ENCODE peak calls at places on chromosomes 3 and 15, in four cellular contexts. M, I, J and N are unnamed samples.

GRCh38 chr3:73148653-73149052 is 87.2 kb downstream of the EBLN2 start:
- DNase-seq in M (no peak), I (no peak), J (no peak), N (no peak)

GRCh38 chr15:64938192-64938591 is 26.5 kb downstream of the ANKDD1A start:
- DNase-seq in I (no peak), J (no peak), M (no peak), N (no peak)

GRCh38 chr3:128334086-128334650 is 132.5 kb downstream of the DNAJB8 start:
- DNase-seq in J (no peak), M (no peak), I (no peak), N (no peak)

GRCh38 chr3:113697192-113698090 is 999 bp upstream of the USF3 start:
- DNase-seq in I (no peak), M (peak; percentile 60), J (peak; percentile 43), N (peak; percentile 33)

GRCh38 chr3:168002786-168003368 is 92.8 kb downstream of the GOLIM4 start:
- DNase-seq in M (peak; percentile 70), I (no peak), J (no peak), N (peak; percentile 42)

GRCh38 chr15:99123706-99124451 is 19.0 kb downstream of the SYNM start:
- DNase-seq in J (peak; percentile 88), M (peak; percentile 69), I (peak; percentile 97), N (peak; percentile 77)

GRCh38 chr15:45441686-45442085 is 63.3 kb upstream of the GATM start:
- DNase-seq in I (no peak), J (no peak), M (peak; percentile 82), N (peak; percentile 77)

GRCh38 chr15:85837011-85837433 is 42.3 kb upstream of the KLHL25 start:
- DNase-seq in I (no peak), M (peak; percentile 82), J (no peak), N (peak; percentile 67)

GRCh38 chr15:75508741-75509532 is 57.4 kb upstream of the SIN3A start:
- DNase-seq in J (no peak), I (no peak), M (no peak), N (no peak)

GRCh38 chr3:55668359-55668758 is 181.3 kb upstream of the WNT5A start:
- DNase-seq in J (no peak), M (no peak), I (no peak), N (no peak)

GRCh38 chr15:95690631-95691340 is 639.7 kb upstream of the NR2F2 start:
- DNase-seq in M (no peak), J (no peak), I (no peak), N (no peak)

GRCh38 chr15:90946538-90946937 is 8.1 kb upstream of the RCCD1 start:
- DNase-seq in M (no peak), J (no peak), I (peak; percentile 84), N (no peak)
- H3K36me3 ChIP-seq in M (peaks cover 26% of the 10 kb centered on the region), J (peaks cover 15% of the 10 kb centered on the region), I (no peaks in the 10 kb centered on the region), N (peaks cover 37% of the 10 kb centered on the region)

DNA sequence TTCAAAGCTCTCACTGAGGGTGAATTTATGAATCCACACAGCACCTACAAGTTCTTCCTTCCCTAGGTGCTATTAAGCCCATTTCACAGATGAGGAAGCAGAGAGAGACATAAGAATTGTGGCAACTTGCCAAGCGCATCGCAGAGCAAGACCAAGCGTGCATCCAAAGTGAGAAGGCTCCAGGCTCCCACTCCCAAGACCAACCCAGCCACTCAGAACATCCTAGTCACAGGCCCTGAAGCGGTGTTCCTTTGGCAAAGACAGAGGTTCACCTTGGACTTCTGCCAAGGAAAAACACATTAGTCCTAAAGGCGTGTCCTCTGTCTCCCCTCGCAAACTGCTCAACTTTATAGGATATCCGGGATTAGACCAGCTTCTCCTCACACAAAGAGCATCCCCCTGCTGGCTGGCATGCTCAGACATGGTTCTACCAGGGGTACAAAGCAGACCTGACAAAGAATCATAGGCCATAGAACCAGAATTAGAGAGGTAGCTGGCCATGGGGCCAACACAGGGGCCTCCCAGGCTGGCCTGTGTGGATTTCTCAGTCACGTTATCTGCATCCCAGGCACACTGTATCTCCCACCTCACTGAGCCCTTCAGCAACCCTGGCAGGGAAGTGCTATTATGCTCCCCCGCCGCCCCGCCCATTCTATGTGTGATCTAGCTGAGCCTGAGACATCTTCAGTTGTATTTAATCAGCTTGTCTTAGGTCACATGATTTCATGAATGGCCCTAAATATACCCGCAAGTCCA is 160.2 kb downstream of the FOXP1 start:
- DNase-seq in M (peak; percentile 49), J (peak; percentile 52), I (peak; percentile 33), N (no peak)
- TF ChIP-seq CTCF in M (no peak), J (peak; percentile 17), I (no peak), N (no peak)

GRCh38 chr15:79956354-79956939 is 14.5 kb downstream of the BCL2A1 start:
- DNase-seq in M (no peak), J (no peak), I (no peak), N (no peak)
- H3K4me1 ChIP-seq in M (no peaks in the 10 kb centered on the region), J (no peaks in the 10 kb centered on the region), I (no peaks in the 10 kb centered on the region), N (no peaks in the 10 kb centered on the region)

DNA sequence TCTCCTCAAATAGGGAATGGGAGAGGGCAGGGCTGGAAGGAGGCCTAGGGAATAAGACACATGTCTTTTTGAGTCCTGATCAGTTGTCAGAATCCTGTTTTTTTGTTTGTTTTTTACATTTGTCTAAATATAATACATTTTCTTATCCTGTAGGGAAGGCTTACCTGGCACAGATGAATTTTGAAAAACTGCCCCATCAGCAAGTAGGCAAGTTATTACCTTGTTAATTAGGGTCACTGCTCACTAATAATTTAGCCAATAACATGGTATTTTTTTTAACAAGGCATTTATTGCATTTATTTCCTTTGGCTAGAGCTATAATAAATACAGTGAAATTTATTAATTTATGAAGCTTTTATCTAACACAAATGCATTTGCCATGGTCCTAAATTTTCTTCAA is 423.2 kb upstream of the ONECUT1 start:
- DNase-seq in M (no peak), I (no peak), J (no peak), N (no peak)
- H3K36me3 ChIP-seq in M (no peaks in the 10 kb centered on the region), I (no peaks in the 10 kb centered on the region), J (no peaks in the 10 kb centered on the region), N (no peaks in the 10 kb centered on the region)